ENCODE peak calls at places on chromosomes 5 and 9, in nine cellular contexts. H is H7; J is lower leg skin; C is CD8-positive, alpha-beta T cell; U is activated T-cell treated with anti-CD3 and anti-CD28 coated beads for 1 hour; P is A549; Z is iris pigment epithelial cell; L is stimulated activated CD8-positive, alpha-beta memory T cell treated with anti-CD3 and anti-CD28 coated beads, Interleukin-7, amount 100 ng/mL, for 24 hours; S is mucosa of descending colon. K is an unnamed sample.

GRCh38 chr5:125717209-125717608 is 706.0 kb upstream of the GRAMD2B start:
- DNase-seq in S (no peak), U (no peak), Z (peak), H (no peak), J (no peak), C (no peak), P (peak), L (no peak), K (no peak)

GRCh38 chr5:176743136-176743827 is 67.1 kb upstream of the UNC5A start:
- DNase-seq in P (no peak), S (no peak), C (no peak), U (no peak), J (no peak), H (peak), L (no peak), Z (no peak), K (no peak)

GRCh38 chr5:149605998-149606721 is 24.9 kb downstream of the ARHGEF37 start:
- DNase-seq in S (peak), J (peak), Z (peak), P (peak), C (no peak), U (no peak), L (no peak), H (no peak), K (no peak)

GRCh38 chr9:103242025-103242424 is 246.9 kb downstream of the CYLC2 start:
- DNase-seq in U (no peak), Z (peak), H (no peak), J (no peak), C (no peak), P (no peak), S (no peak), L (no peak), K (no peak)

GRCh38 chr5:160021818-160022446 is 13.0 kb downstream of the TTC1 start:
- DNase-seq in H (peak), Z (peak), U (peak), C (peak), J (peak), L (no peak), P (peak), S (no peak), K (no peak)

GRCh38 chr9:91428927-91429351 is 5.3 kb upstream of the NFIL3 start:
- DNase-seq in P (no peak), S (no peak), J (peak), C (no peak), U (no peak), L (no peak), Z (peak), H (no peak), K (no peak)

GRCh38 chr5:14742427-14743010 is 78.0 kb downstream of the OTULIN start:
- DNase-seq in U (no peak), H (no peak), S (no peak), C (no peak), L (no peak), Z (no peak), P (no peak), J (no peak), K (no peak)

GRCh38 chr5:154756871-154757646 is 1.9 kb downstream of the LARP1 start:
- DNase-seq in H (peak), Z (peak), C (peak), P (peak), L (no peak), J (peak), U (peak), S (peak), K (no peak)

GRCh38 chr9:696332-697090 is 145.0 kb upstream of the DMRT1 start:
- DNase-seq in J (peak), P (peak), S (no peak), Z (peak), H (no peak), U (no peak), L (no peak), C (no peak), K (no peak)

GRCh38 chr9:99057665-99058625 is 47.0 kb upstream of the TGFBR1 start:
- DNase-seq in Z (peak), L (peak), U (peak), C (peak), S (peak), J (peak), P (no peak), H (no peak), K (no peak)

GRCh38 chr9:111974092-111974681 is 77.6 kb downstream of the UGCG start:
- DNase-seq in S (no peak), P (no peak), J (no peak), C (no peak), H (no peak), U (no peak), L (no peak), Z (peak), K (no peak)

GRCh38 chr5:132829742-132830435 is 558 bp downstream of the SHROOM1 start:
- DNase-seq in J (peak), H (peak), S (peak), P (peak), L (peak), U (peak), Z (peak), C (peak), K (no peak)

GRCh38 chr5:86878250-86878649 is 260.5 kb downstream of the COX7C start:
- DNase-seq in U (no peak), S (no peak), H (no peak), C (no peak), L (no peak), P (no peak), J (no peak), Z (peak), K (no peak)

GRCh38 chr5:65663804-65664521 is 39.1 kb downstream of the SHLD3 start:
- DNase-seq in S (no peak), P (peak), L (no peak), H (peak), J (no peak), U (no peak), Z (peak), C (no peak), K (no peak)

GRCh38 chr9:96258967-96259366 is 43.0 kb downstream of the HSD17B3 start:
- DNase-seq in H (peak), L (no peak), P (no peak), U (no peak), C (no peak), Z (no peak), J (no peak), S (no peak), K (no peak)